ENCODE peak calls at places on chromosomes 1 and 21, in six cellular contexts. V is chondrocyte, N is substantia nigra, Q is GM04503, O is non-pigmented ciliary epithelial cell, L is caudate nucleus. C is an unnamed sample.

GRCh38 chr1:33111965-33112364 is 31.0 kb downstream of the AZIN2 start:
- DNase-seq in L (no peak), Q (no peak), O (no peak), N (no peak), V (no peak), C (no peak)

GRCh38 chr1:72635719-72636118 is 353.4 kb upstream of the NEGR1 start:
- DNase-seq in L (no peak), Q (peak), V (no peak), O (no peak), N (no peak), C (peak)

GRCh38 chr1:231694081-231694443 is 67.5 kb downstream of the DISC1 start:
- DNase-seq in N (peak), V (no peak), O (no peak), Q (no peak), L (peak), C (no peak)

GRCh38 chr1:201585901-201586300 is 47.0 kb downstream of the NAV1 start:
- DNase-seq in O (no peak), V (no peak), Q (no peak), L (no peak), N (no peak), C (no peak)

GRCh38 chr1:107609808-107610207 is 355.2 kb downstream of the VAV3 start:
- DNase-seq in N (no peak), Q (no peak), V (no peak), L (no peak), O (no peak), C (no peak)

GRCh38 chr21:42164064-42164789 is 54.7 kb upstream of the ABCG1 start:
- DNase-seq in L (peak), O (no peak), V (no peak), Q (no peak), N (peak), C (no peak)

GRCh38 chr1:13830170-13830569 is 130.2 kb downstream of the PRDM2 start:
- DNase-seq in O (no peak), N (no peak), Q (no peak), L (no peak), V (no peak), C (no peak)

GRCh38 chr1:186511761-186512637 is 51.1 kb upstream of the PDC start:
- DNase-seq in N (no peak), O (no peak), Q (no peak), L (no peak), V (no peak), C (no peak)

GRCh38 chr1:239912471-239912870 is 179.2 kb upstream of the FMN2 start:
- DNase-seq in N (no peak), O (no peak), V (no peak), L (no peak), Q (peak), C (no peak)

GRCh38 chr1:75134939-75135828 is 996 bp downstream of the LHX8 start:
- DNase-seq in O (no peak), V (no peak), Q (no peak), L (no peak), N (no peak), C (no peak)

GRCh38 chr1:12001249-12001917 is 17.9 kb upstream of the MIIP start:
- DNase-seq in Q (no peak), L (peak), N (no peak), O (no peak), V (no peak), C (no peak)

GRCh38 chr1:222919478-222919865 is 104.6 kb downstream of the DISP1 start:
- DNase-seq in Q (no peak), V (no peak), L (no peak), N (no peak), O (no peak), C (no peak)

GRCh38 chr1:17347769-17348592 is 24.0 kb upstream of the PADI6 start:
- DNase-seq in L (no peak), O (no peak), Q (no peak), N (no peak), V (peak), C (no peak)

GRCh38 chr1:244217711-244218110 is 166.6 kb downstream of the ZBTB18 start:
- DNase-seq in N (no peak), O (no peak), Q (no peak), L (no peak), V (no peak), C (no peak)

GRCh38 chr1:179586107-179586823 is 5.4 kb upstream of the TDRD5 start:
- DNase-seq in V (no peak), N (peak), Q (no peak), L (peak), O (no peak), C (no peak)

GRCh38 chr1:17588048-17588781 is 48.7 kb downstream of the ARHGEF10L start:
- DNase-seq in N (no peak), L (no peak), V (peak), O (no peak), Q (peak), C (peak)

GRCh38 chr1:116908821-116909510 is 750 bp upstream of the PTGFRN start:
- DNase-seq in V (no peak), O (no peak), Q (no peak), L (no peak), N (no peak), C (no peak)

GRCh38 chr1:101357444-101357986 is 120.7 kb downstream of the S1PR1 start:
- DNase-seq in N (peak), L (peak), Q (peak), O (peak), V (no peak), C (peak)

GRCh38 chr1:244941121-244941520 is 76.8 kb upstream of the HNRNPU start:
- DNase-seq in L (no peak), O (no peak), Q (no peak), N (no peak), V (no peak), C (no peak)

GRCh38 chr1:36285450-36286101 is 20.6 kb upstream of the SH3D21 start:
- DNase-seq in O (peak), N (peak), L (no peak), Q (peak), V (no peak), C (peak)

GRCh38 chr1:16122361-16122881 is 33.4 kb downstream of the EPHA2 start:
- DNase-seq in N (no peak), V (peak), L (no peak), O (no peak), Q (peak), C (peak)

GRCh38 chr1:100860397-100860991 is 34.1 kb downstream of the EXTL2 start:
- DNase-seq in N (no peak), L (no peak), V (no peak), O (peak), Q (no peak), C (no peak)

GRCh38 chr21:41979751-41980369 is 26.0 kb upstream of the C2CD2 start:
- DNase-seq in Q (no peak), L (no peak), O (no peak), N (no peak), V (no peak), C (no peak)

GRCh38 chr1:175373786-175374623 is 181.4 kb upstream of the KIAA0040 start:
- DNase-seq in Q (no peak), L (peak), N (peak), O (no peak), V (no peak), C (no peak)

GRCh38 chr1:215833936-215834729 is 267.0 kb downstream of the KCTD3 start:
- DNase-seq in O (no peak), L (no peak), N (no peak), Q (no peak), V (no peak), C (no peak)

GRCh38 chr1:19872190-19872589 is 10.0 kb upstream of the OTUD3 start:
- DNase-seq in O (no peak), Q (no peak), N (no peak), V (no peak), L (no peak), C (no peak)

GRCh38 chr1:172154571-172154970 is 265.9 kb upstream of the C1orf105 start:
- DNase-seq in Q (peak), L (no peak), O (peak), V (no peak), N (no peak), C (no peak)

GRCh38 chr1:32398401-32398800 is 4.2 kb upstream of the BSDC1 start:
- DNase-seq in N (no peak), V (no peak), Q (no peak), O (no peak), L (no peak), C (no peak)

GRCh38 chr1:204706838-204707509 is 21.4 kb upstream of the LRRN2 start:
- DNase-seq in Q (no peak), N (no peak), V (no peak), O (no peak), L (no peak), C (no peak)

GRCh38 chr1:116572771-116573170 is 1.9 kb upstream of the CD58 start:
- DNase-seq in N (no peak), L (no peak), V (no peak), O (no peak), Q (no peak), C (no peak)